ENCODE peak calls at places on chromosomes 2 and 18, in five cellular contexts. One of them, this sample, is unnamed. For H3K4me1, the result is how much of the 10 kb centered on the place peaks cover.

GRCh38 chr2:55620123-55620779 is 2.8 kb upstream of the PPP4R3B start:
- DNase-seq in mesendoderm: peak
- DNase-seq in neuronal stem cell: no peak
- DNase-seq in IMR-90: peak
- DNase-seq in trophoblast cell: no peak
- DNase-seq in this sample: peak

GRCh38 chr18:14976736-14977430 is 228.9 kb downstream of the ANKRD30B start:
- DNase-seq in mesendoderm: peak
- DNase-seq in trophoblast cell: no peak
- DNase-seq in neuronal stem cell: no peak
- DNase-seq in IMR-90: no peak
- DNase-seq in this sample: no peak

GRCh38 chr2:63866009-63866709 is 24.5 kb downstream of the UGP2 start:
- DNase-seq in trophoblast cell: no peak
- DNase-seq in mesendoderm: peak
- DNase-seq in neuronal stem cell: no peak
- DNase-seq in IMR-90: peak
- DNase-seq in this sample: no peak

GRCh38 chr18:35610089-35610488 is 28.5 kb downstream of the GALNT1 start:
- DNase-seq in mesendoderm: peak
- DNase-seq in IMR-90: no peak
- DNase-seq in neuronal stem cell: no peak
- DNase-seq in trophoblast cell: no peak
- DNase-seq in this sample: no peak

GRCh38 chr2:64766841-64767669 is 113.3 kb upstream of the SERTAD2 start:
- DNase-seq in mesendoderm: no peak
- DNase-seq in neuronal stem cell: no peak
- DNase-seq in IMR-90: peak
- DNase-seq in trophoblast cell: no peak
- DNase-seq in this sample: no peak

GRCh38 chr2:37322368-37322767 is 2.3 kb downstream of the PRKD3 start:
- DNase-seq in trophoblast cell: no peak
- DNase-seq in neuronal stem cell: no peak
- DNase-seq in IMR-90: peak
- DNase-seq in mesendoderm: no peak
- DNase-seq in this sample: no peak

GRCh38 chr2:120441744-120442471 is 96.0 kb downstream of the INHBB start:
- DNase-seq in neuronal stem cell: peak
- DNase-seq in trophoblast cell: no peak
- DNase-seq in IMR-90: peak
- DNase-seq in mesendoderm: peak
- DNase-seq in this sample: peak

GRCh38 chr2:179313057-179313456 is 48.4 kb upstream of the SESTD1 start:
- DNase-seq in neuronal stem cell: no peak
- DNase-seq in IMR-90: no peak
- DNase-seq in trophoblast cell: no peak
- DNase-seq in mesendoderm: no peak
- DNase-seq in this sample: no peak

GRCh38 chr18:13797157-13797611 is 26.8 kb upstream of the MC5R start:
- DNase-seq in neuronal stem cell: no peak
- DNase-seq in mesendoderm: no peak
- DNase-seq in trophoblast cell: peak
- DNase-seq in IMR-90: no peak
- DNase-seq in this sample: no peak

GRCh38 chr2:54952978-54953456 is 97.2 kb downstream of the RTN4 start:
- DNase-seq in mesendoderm: no peak
- DNase-seq in IMR-90: no peak
- DNase-seq in neuronal stem cell: no peak
- DNase-seq in trophoblast cell: no peak
- DNase-seq in this sample: no peak

GRCh38 chr2:53751728-53752127 is 15.9 kb upstream of the CHAC2 start:
- DNase-seq in trophoblast cell: no peak
- DNase-seq in IMR-90: peak
- DNase-seq in neuronal stem cell: no peak
- DNase-seq in mesendoderm: no peak
- DNase-seq in this sample: no peak

GRCh38 chr2:166333809-166334208 is 41.9 kb downstream of the SCN9A start:
- DNase-seq in neuronal stem cell: no peak
- DNase-seq in mesendoderm: no peak
- DNase-seq in IMR-90: peak
- DNase-seq in trophoblast cell: no peak
- DNase-seq in this sample: no peak

GRCh38 chr2:74856599-74856998 is 22.7 kb downstream of the HK2 start:
- DNase-seq in mesendoderm: no peak
- DNase-seq in IMR-90: no peak
- DNase-seq in neuronal stem cell: no peak
- DNase-seq in trophoblast cell: no peak
- DNase-seq in this sample: no peak
- H3K4me1 ChIP-seq in mesendoderm: under half
- H3K4me1 ChIP-seq in IMR-90: under half
- H3K4me1 ChIP-seq in neuronal stem cell: under half
- H3K4me1 ChIP-seq in trophoblast cell: under half
- H3K4me1 ChIP-seq in this sample: under half

GRCh38 chr18:70068981-70069380 is 121.3 kb upstream of the CD226 start:
- DNase-seq in IMR-90: no peak
- DNase-seq in trophoblast cell: no peak
- DNase-seq in mesendoderm: no peak
- DNase-seq in neuronal stem cell: no peak
- DNase-seq in this sample: no peak
- H4K8ac ChIP-seq in IMR-90: no peak
- H4K8ac ChIP-seq in trophoblast cell: no peak
- H4K8ac ChIP-seq in mesendoderm: no peak
- H4K8ac ChIP-seq in neuronal stem cell: no peak
- H4K8ac ChIP-seq in this sample: no peak

GRCh38 chr2:190353537-190353899 is 10.1 kb downstream of the INPP1 start:
- DNase-seq in IMR-90: no peak
- DNase-seq in trophoblast cell: no peak
- DNase-seq in neuronal stem cell: no peak
- DNase-seq in mesendoderm: no peak
- DNase-seq in this sample: no peak
- H3K4me1 ChIP-seq in IMR-90: under half
- H3K4me1 ChIP-seq in trophoblast cell: under half
- H3K4me1 ChIP-seq in neuronal stem cell: under half
- H3K4me1 ChIP-seq in mesendoderm: under half
- H3K4me1 ChIP-seq in this sample: under half

DNA sequence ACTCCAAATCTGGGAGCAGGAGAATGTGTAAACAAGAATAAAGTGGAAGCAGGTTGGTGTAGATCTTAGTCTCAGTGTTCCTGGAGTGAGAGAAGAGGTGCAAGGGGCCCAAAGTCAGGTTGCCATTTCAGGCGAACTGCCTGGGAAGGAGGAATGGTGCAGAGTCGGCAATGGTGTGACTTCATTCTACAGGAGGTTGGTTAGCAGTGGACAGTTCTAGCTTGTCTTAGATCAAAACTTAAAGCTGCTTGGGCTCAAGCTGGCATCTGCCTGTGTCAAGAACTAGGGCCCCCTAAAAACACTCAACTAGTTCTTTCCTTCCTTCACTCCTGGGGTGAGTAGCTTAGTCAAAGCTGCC is 3.5 kb downstream of the STK16 start:
- DNase-seq in IMR-90: no peak
- DNase-seq in trophoblast cell: no peak
- DNase-seq in mesendoderm: no peak
- DNase-seq in neuronal stem cell: no peak
- DNase-seq in this sample: no peak
- H4K8ac ChIP-seq in IMR-90: peak
- H4K8ac ChIP-seq in trophoblast cell: no peak
- H4K8ac ChIP-seq in mesendoderm: no peak
- H4K8ac ChIP-seq in neuronal stem cell: no peak
- H4K8ac ChIP-seq in this sample: no peak

GRCh38 chr2:105470979-105471378 is 72.1 kb upstream of the FHL2 start:
- DNase-seq in IMR-90: no peak
- DNase-seq in mesendoderm: peak
- DNase-seq in trophoblast cell: no peak
- DNase-seq in neuronal stem cell: no peak
- DNase-seq in this sample: no peak
- H3K4me1 ChIP-seq in IMR-90: under half
- H3K4me1 ChIP-seq in mesendoderm: under half
- H3K4me1 ChIP-seq in trophoblast cell: under half
- H3K4me1 ChIP-seq in neuronal stem cell: under half
- H3K4me1 ChIP-seq in this sample: under half

DNA sequence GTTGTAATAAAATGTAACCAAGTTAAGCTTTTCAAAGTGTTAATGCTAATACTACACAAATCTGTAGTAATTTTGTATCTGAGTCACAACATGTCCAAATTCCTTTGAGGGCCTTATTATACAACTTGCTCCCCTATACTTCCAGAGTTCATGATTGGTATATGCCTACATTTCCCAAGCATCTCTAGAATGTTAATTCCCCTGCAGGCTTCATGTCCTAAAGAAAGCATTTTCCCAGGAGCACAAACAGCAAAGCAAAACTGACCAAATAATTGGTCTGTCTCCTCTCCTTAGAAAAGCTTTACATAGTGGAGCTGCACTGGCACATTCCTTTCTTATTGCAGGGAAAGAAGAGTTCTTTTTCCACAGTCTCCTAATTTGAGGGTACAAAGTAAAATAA is 3.7 kb downstream of the ALS2 start:
- DNase-seq in mesendoderm: peak
- DNase-seq in trophoblast cell: peak
- DNase-seq in neuronal stem cell: no peak
- DNase-seq in IMR-90: peak
- DNase-seq in this sample: no peak
- H4K8ac ChIP-seq in mesendoderm: no peak
- H4K8ac ChIP-seq in trophoblast cell: no peak
- H4K8ac ChIP-seq in neuronal stem cell: no peak
- H4K8ac ChIP-seq in IMR-90: no peak
- H4K8ac ChIP-seq in this sample: no peak

GRCh38 chr2:43152711-43153627 is 73.4 kb downstream of the ZFP36L2 start:
- DNase-seq in mesendoderm: no peak
- DNase-seq in neuronal stem cell: no peak
- DNase-seq in trophoblast cell: no peak
- DNase-seq in IMR-90: no peak
- DNase-seq in this sample: peak

GRCh38 chr2:43154685-43155084 is 71.7 kb downstream of the ZFP36L2 start:
- DNase-seq in mesendoderm: no peak
- DNase-seq in IMR-90: no peak
- DNase-seq in neuronal stem cell: no peak
- DNase-seq in trophoblast cell: no peak
- DNase-seq in this sample: no peak

GRCh38 chr2:43158259-43158880 is 68.0 kb downstream of the ZFP36L2 start:
- DNase-seq in IMR-90: peak
- DNase-seq in trophoblast cell: no peak
- DNase-seq in mesendoderm: no peak
- DNase-seq in neuronal stem cell: no peak
- DNase-seq in this sample: no peak

GRCh38 chr2:43157506-43158232 is 68.7 kb downstream of the ZFP36L2 start:
- DNase-seq in neuronal stem cell: no peak
- DNase-seq in IMR-90: no peak
- DNase-seq in mesendoderm: no peak
- DNase-seq in trophoblast cell: no peak
- DNase-seq in this sample: no peak

DNA sequence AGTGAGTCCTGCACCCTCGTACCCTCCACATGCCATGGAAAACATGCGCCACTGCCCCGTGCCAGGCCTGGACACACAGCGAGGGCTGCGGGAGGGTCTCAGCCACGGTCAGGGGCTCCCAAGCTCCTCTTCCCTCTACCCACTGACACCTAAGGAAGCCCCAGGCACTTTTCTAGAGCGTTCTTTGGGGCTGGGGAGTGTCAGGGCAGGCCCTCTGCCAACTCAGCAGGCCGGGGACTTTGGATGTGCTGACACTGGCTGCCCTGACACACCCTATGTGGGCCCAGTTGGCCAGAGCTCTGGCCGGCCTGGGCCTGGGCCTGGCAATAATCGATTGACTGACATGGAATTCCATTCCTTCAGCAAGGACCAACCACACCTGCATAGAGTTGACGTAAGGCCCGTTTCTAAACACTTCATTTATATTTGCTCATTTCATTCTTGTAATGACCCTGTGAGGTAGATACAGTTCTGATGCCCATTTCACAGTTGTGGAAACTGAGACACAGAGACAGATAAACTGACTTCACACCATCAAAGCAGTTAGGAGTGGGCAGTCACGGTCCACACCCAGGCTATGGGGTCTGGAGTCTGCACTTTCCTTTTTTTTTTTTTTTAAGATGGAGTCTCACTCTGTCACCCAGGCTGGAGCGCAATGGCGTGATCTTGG is 70.4 kb downstream of the ZFP36L2 start:
- DNase-seq in mesendoderm: no peak
- DNase-seq in neuronal stem cell: no peak
- DNase-seq in trophoblast cell: no peak
- DNase-seq in IMR-90: no peak
- DNase-seq in this sample: no peak
- H3K4me1 ChIP-seq in mesendoderm: under half
- H3K4me1 ChIP-seq in neuronal stem cell: under half
- H3K4me1 ChIP-seq in trophoblast cell: under half
- H3K4me1 ChIP-seq in IMR-90: under half
- H3K4me1 ChIP-seq in this sample: under half

GRCh38 chr18:48888681-48889080 is 62.1 kb downstream of the SMAD7 start:
- DNase-seq in neuronal stem cell: no peak
- DNase-seq in IMR-90: no peak
- DNase-seq in mesendoderm: no peak
- DNase-seq in trophoblast cell: no peak
- DNase-seq in this sample: no peak

GRCh38 chr18:48889981-48890735 is 60.6 kb downstream of the SMAD7 start:
- DNase-seq in mesendoderm: no peak
- DNase-seq in IMR-90: no peak
- DNase-seq in trophoblast cell: no peak
- DNase-seq in neuronal stem cell: no peak
- DNase-seq in this sample: peak

GRCh38 chr18:48887294-48887904 is 63.4 kb downstream of the SMAD7 start:
- DNase-seq in trophoblast cell: no peak
- DNase-seq in mesendoderm: no peak
- DNase-seq in IMR-90: no peak
- DNase-seq in neuronal stem cell: no peak
- DNase-seq in this sample: no peak

GRCh38 chr18:48887905-48888531 is 62.7 kb downstream of the SMAD7 start:
- DNase-seq in mesendoderm: no peak
- DNase-seq in IMR-90: no peak
- DNase-seq in trophoblast cell: no peak
- DNase-seq in neuronal stem cell: no peak
- DNase-seq in this sample: peak

GRCh38 chr18:48889115-48889941 is 61.4 kb downstream of the SMAD7 start:
- DNase-seq in trophoblast cell: no peak
- DNase-seq in mesendoderm: peak
- DNase-seq in neuronal stem cell: peak
- DNase-seq in IMR-90: no peak
- DNase-seq in this sample: peak
- H4K8ac ChIP-seq in trophoblast cell: peak
- H4K8ac ChIP-seq in mesendoderm: no peak
- H4K8ac ChIP-seq in neuronal stem cell: no peak
- H4K8ac ChIP-seq in IMR-90: no peak
- H4K8ac ChIP-seq in this sample: no peak

DNA sequence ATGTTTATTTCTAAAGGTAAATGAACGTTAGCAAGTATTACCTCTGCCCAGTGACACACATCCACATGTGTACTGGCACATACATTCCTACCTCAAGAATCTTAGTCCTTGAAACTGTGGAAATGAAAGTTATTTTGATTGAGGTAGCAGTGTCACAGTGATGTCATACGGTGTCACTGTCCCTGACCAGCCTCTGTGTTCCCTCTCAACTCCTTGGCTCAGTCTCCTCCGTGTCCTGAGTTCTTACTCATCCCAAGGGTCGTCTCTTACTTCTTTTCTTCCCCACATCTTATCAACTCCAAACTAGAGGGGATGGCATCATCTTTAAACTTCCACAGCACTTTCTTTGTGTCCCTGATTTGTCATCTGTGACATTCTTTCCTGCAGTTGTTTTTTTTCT is 3.3 kb downstream of the NCK2 start:
- DNase-seq in IMR-90: peak
- DNase-seq in mesendoderm: no peak
- DNase-seq in trophoblast cell: no peak
- DNase-seq in neuronal stem cell: no peak
- DNase-seq in this sample: no peak
- H3K4me1 ChIP-seq in IMR-90: under half
- H3K4me1 ChIP-seq in mesendoderm: under half
- H3K4me1 ChIP-seq in trophoblast cell: under half
- H3K4me1 ChIP-seq in neuronal stem cell: under half
- H3K4me1 ChIP-seq in this sample: under half

This sample was measured in H9.